ENCODE peak calls at places on chromosomes 5 and 9, in seven cellular contexts. G is mucosa of descending colon, W is upper lobe of right lung, I is right atrium auricular region, Y is MM.1S, F is PC-9, P is tibial artery. Q is an unnamed sample.

GRCh38 chr5:165410476-165410875 is 1905.1 kb downstream of the MAT2B start:
- DNase-seq in G (no peak), W (no peak), I (no peak), Y (no peak), F (no peak), P (no peak), Q (no peak)

GRCh38 chr5:76641514-76642120 is 18.4 kb upstream of the F2RL2 start:
- DNase-seq in G (no peak), W (no peak), I (peak; percentile 69), Y (peak; percentile 67), F (peak; percentile 38), P (peak; percentile 79), Q (peak; percentile 58)

GRCh38 chr5:141637266-141637692 is 482 bp downstream of the RELL2 start:
- DNase-seq in G (peak; percentile 70), W (peak; percentile 75), I (no peak), Y (peak; percentile 30), F (no peak), P (no peak), Q (peak; percentile 36)

GRCh38 chr5:55440188-55440646 is 94.5 kb downstream of the PLPP1 start:
- DNase-seq in G (no peak), W (no peak), I (no peak), Y (no peak), F (no peak), P (no peak), Q (no peak)

GRCh38 chr5:28862137-28862859 is 1823.9 kb upstream of the CDH9 start:
- DNase-seq in G (no peak), W (no peak), I (no peak), Y (no peak), F (no peak), P (no peak), Q (no peak)

GRCh38 chr5:95857185-95857945 is 34.8 kb upstream of the GLRX start:
- DNase-seq in G (no peak), W (peak; percentile 82), I (peak; percentile 96), Y (no peak), F (no peak), P (peak; percentile 94), Q (peak; percentile 86)

GRCh38 chr9:77989909-77990308 is 41.7 kb downstream of the GNAQ start:
- DNase-seq in G (no peak), W (no peak), I (no peak), Y (no peak), F (no peak), P (no peak), Q (no peak)

GRCh38 chr5:133440467-133441115 is 171.8 kb downstream of the FSTL4 start:
- DNase-seq in G (no peak), W (no peak), I (peak; percentile 72), Y (no peak), F (no peak), P (peak; percentile 63), Q (no peak)

GRCh38 chr5:45334939-45335338 is 361.2 kb downstream of the HCN1 start:
- DNase-seq in G (no peak), W (no peak), I (no peak), Y (peak; percentile 18), F (no peak), P (no peak), Q (no peak)

GRCh38 chr9:121648172-121648571 is 3.3 kb upstream of the DAB2IP start:
- DNase-seq in G (no peak), W (no peak), I (no peak), Y (no peak), F (no peak), P (no peak), Q (no peak)

GRCh38 chr9:121645853-121646807 is 5.3 kb upstream of the DAB2IP start:
- DNase-seq in G (no peak), W (no peak), I (no peak), Y (no peak), F (no peak), P (no peak), Q (no peak)

GRCh38 chr9:121648799-121649198 is 2.6 kb upstream of the DAB2IP start:
- DNase-seq in G (no peak), W (no peak), I (no peak), Y (no peak), F (no peak), P (no peak), Q (no peak)

GRCh38 chr9:121645003-121645402 is 6.4 kb upstream of the DAB2IP start:
- DNase-seq in G (no peak), W (no peak), I (no peak), Y (no peak), F (no peak), P (no peak), Q (peak; percentile 77)

GRCh38 chr9:121646992-121647391 is 4.4 kb upstream of the DAB2IP start:
- DNase-seq in G (no peak), W (no peak), I (no peak), Y (no peak), F (no peak), P (no peak), Q (no peak)
- H3K4me1 ChIP-seq in G (peaks cover 15% of the 10 kb centered on the region), W (peaks cover 17% of the 10 kb centered on the region), I (no peaks in the 10 kb centered on the region), Y (no peaks in the 10 kb centered on the region), F (peaks cover 8% of the 10 kb centered on the region), P (peaks cover 14% of the 10 kb centered on the region), Q (peaks cover 39% of the 10 kb centered on the region)

GRCh38 chr9:116002181-116002580 is 151.4 kb upstream of the PAPPA start:
- DNase-seq in G (no peak), W (no peak), I (no peak), Y (no peak), F (peak; percentile 61), P (no peak), Q (no peak)

GRCh38 chr9:116007824-116008223 is 145.8 kb upstream of the PAPPA start:
- DNase-seq in G (no peak), W (no peak), I (no peak), Y (no peak), F (peak; percentile 72), P (no peak), Q (no peak)

GRCh38 chr9:116002624-116003023 is 151.0 kb upstream of the PAPPA start:
- DNase-seq in G (no peak), W (no peak), I (no peak), Y (no peak), F (peak; percentile 90), P (no peak), Q (no peak)

GRCh38 chr9:116008278-116008677 is 145.3 kb upstream of the PAPPA start:
- DNase-seq in G (no peak), W (no peak), I (no peak), Y (no peak), F (peak; percentile 93), P (no peak), Q (no peak)

GRCh38 chr9:116005267-116005666 is 148.3 kb upstream of the PAPPA start:
- DNase-seq in G (no peak), W (no peak), I (no peak), Y (no peak), F (no peak), P (no peak), Q (no peak)
- H3K4me1 ChIP-seq in G (no peaks in the 10 kb centered on the region), W (no peaks in the 10 kb centered on the region), I (no peaks in the 10 kb centered on the region), Y (no peaks in the 10 kb centered on the region), F (peaks cover 75% of the 10 kb centered on the region), P (no peaks in the 10 kb centered on the region), Q (no peaks in the 10 kb centered on the region)

GRCh38 chr5:151212361-151212899 is 11.5 kb downstream of the CCDC69 start:
- DNase-seq in G (no peak), W (no peak), I (peak; percentile 55), Y (no peak), F (no peak), P (no peak), Q (no peak)

GRCh38 chr5:151204051-151204450 is 19.8 kb downstream of the CCDC69 start:
- DNase-seq in G (no peak), W (no peak), I (no peak), Y (no peak), F (no peak), P (no peak), Q (no peak)

GRCh38 chr5:151213803-151214613 is 9.9 kb downstream of the CCDC69 start:
- DNase-seq in G (peak; percentile 77), W (peak; percentile 92), I (peak; percentile 94), Y (peak; percentile 94), F (no peak), P (peak; percentile 88), Q (peak; percentile 59)

GRCh38 chr5:151205411-151205810 is 18.5 kb downstream of the CCDC69 start:
- DNase-seq in G (no peak), W (no peak), I (peak; percentile 44), Y (no peak), F (no peak), P (no peak), Q (no peak)

GRCh38 chr5:151208481-151208914 is 15.4 kb downstream of the CCDC69 start:
- DNase-seq in G (no peak), W (no peak), I (peak; percentile 67), Y (no peak), F (no peak), P (peak; percentile 54), Q (no peak)
- H3K4me1 ChIP-seq in G (peaks cover 6% of the 10 kb centered on the region), W (peaks cover 55% of the 10 kb centered on the region), I (no peaks in the 10 kb centered on the region), Y (peaks cover 22% of the 10 kb centered on the region), F (no peaks in the 10 kb centered on the region), P (peaks cover 4% of the 10 kb centered on the region), Q (peaks cover 25% of the 10 kb centered on the region)

DNA sequence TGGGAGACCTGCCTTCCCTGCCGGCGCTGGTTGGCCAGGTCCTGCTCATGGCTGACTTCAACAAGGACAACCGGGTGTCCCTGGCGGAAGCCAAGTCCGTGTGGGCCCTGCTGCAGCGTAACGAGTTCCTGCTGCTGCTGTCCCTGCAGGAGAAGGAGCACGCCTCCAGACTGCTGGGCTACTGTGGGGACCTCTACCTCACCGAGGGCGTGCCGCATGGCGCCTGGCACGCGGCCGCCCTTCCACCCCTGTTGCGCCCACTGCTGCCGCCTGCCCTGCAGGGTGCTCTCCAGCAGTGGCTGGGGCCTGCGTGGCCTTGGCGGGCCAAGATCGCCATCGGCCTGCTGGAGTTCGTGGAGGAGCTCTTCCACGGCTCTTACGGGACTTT is 10.6 kb downstream of the DIPK1B start:
- DNase-seq in G (no peak), W (no peak), I (no peak), Y (no peak), F (no peak), P (no peak), Q (no peak)
- H3K4me1 ChIP-seq in G (peaks cover 17% of the 10 kb centered on the region), W (peaks cover 55% of the 10 kb centered on the region), I (no peaks in the 10 kb centered on the region), Y (peaks cover 12% of the 10 kb centered on the region), F (peaks cover 20% of the 10 kb centered on the region), P (peaks cover 28% of the 10 kb centered on the region), Q (peaks cover 50% of the 10 kb centered on the region)

DNA sequence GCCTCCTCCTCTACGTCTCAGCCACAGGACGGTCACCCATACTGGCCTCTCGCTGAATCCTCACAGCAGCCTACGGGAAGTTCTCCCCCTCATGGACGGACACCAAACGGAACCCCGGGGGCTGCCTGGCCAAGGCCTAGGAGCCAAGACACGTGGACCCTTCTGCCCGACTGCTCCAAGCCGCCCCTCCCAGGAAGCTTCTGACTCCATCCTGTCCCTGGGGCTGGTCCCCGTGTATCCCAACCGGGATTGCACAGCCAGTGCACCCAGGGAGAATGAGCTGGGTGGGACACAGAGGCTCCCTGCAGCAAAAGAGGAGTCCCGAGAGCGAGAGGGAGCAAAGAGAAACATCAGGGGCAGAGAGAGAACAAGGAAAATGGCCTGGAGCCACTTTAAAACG is 3.2 kb downstream of the FAM78A start:
- DNase-seq in G (no peak), W (no peak), I (no peak), Y (peak; percentile 41), F (no peak), P (no peak), Q (no peak)
- H3K4me1 ChIP-seq in G (peaks cover 4% of the 10 kb centered on the region), W (peaks cover 29% of the 10 kb centered on the region), I (no peaks in the 10 kb centered on the region), Y (peaks cover 37% of the 10 kb centered on the region), F (no peaks in the 10 kb centered on the region), P (peaks cover 14% of the 10 kb centered on the region), Q (peaks cover 14% of the 10 kb centered on the region)

GRCh38 chr9:19294219-19294618 is 63.7 kb downstream of the DENND4C start:
- DNase-seq in G (no peak), W (no peak), I (no peak), Y (no peak), F (no peak), P (no peak), Q (no peak)
- H3K4me1 ChIP-seq in G (no peaks in the 10 kb centered on the region), W (no peaks in the 10 kb centered on the region), I (no peaks in the 10 kb centered on the region), Y (no peaks in the 10 kb centered on the region), F (no peaks in the 10 kb centered on the region), P (no peaks in the 10 kb centered on the region), Q (no peaks in the 10 kb centered on the region)

Q was measured in body of pancreas.